ENCODE peak calls at places on chromosome 20, in ten cellular contexts. H is RWPE1; E is heart right ventricle; L is hepatocyte; I is psoas muscle; K is fibroblast of lung; S is pancreas; Y is thyroid gland; V is heart left ventricle; J is CD8-positive, alpha-beta memory T cell. W is an unnamed sample.

GRCh38 chr20:20665200-20665599 is 47.2 kb downstream of the RALGAPA2 start:
- DNase-seq in I (no peak), J (no peak), S (no peak), E (no peak), K (no peak), H (no peak), Y (no peak), V (no peak), L (no peak), W (no peak)

GRCh38 chr20:62043131-62043914 is 22.4 kb downstream of the TAF4 start:
- DNase-seq in S (no peak), H (no peak), V (no peak), K (peak; percentile 37), L (no peak), J (no peak), I (no peak), Y (no peak), E (peak; percentile 2), W (no peak)

GRCh38 chr20:20360464-20360863 is 7.4 kb upstream of the INSM1 start:
- DNase-seq in L (peak; percentile 82), I (no peak), J (no peak), S (peak; percentile 59), E (no peak), V (no peak), K (peak; percentile 71), Y (peak; percentile 40), H (peak; percentile 69), W (peak; percentile 16)

GRCh38 chr20:297925-298754 is 770 bp downstream of the ZCCHC3 start:
- DNase-seq in K (peak; percentile 74), S (peak; percentile 77), L (peak; percentile 64), I (peak; percentile 83), E (peak; percentile 70), Y (peak; percentile 87), H (peak; percentile 65), J (peak; percentile 32), V (peak; percentile 70), W (peak; percentile 56)

GRCh38 chr20:62702886-62703852 is 5.5 kb upstream of the NTSR1 start:
- DNase-seq in K (peak; percentile 86), H (peak; percentile 99), L (peak; percentile 43), S (no peak), Y (no peak), V (no peak), J (no peak), E (peak; percentile 4), I (no peak), W (no peak)

GRCh38 chr20:13455713-13456112 is 183.0 kb downstream of the TASP1 start:
- DNase-seq in E (no peak), J (no peak), Y (no peak), H (no peak), S (no peak), I (no peak), K (peak; percentile 33), L (no peak), V (no peak), W (no peak)

GRCh38 chr20:45337367-45338120 is 10.7 kb downstream of the SDC4 start:
- DNase-seq in Y (peak; percentile 87), I (peak; percentile 64), J (no peak), V (peak; percentile 53), L (peak; percentile 77), S (no peak), H (peak; percentile 89), E (peak; percentile 47), K (peak; percentile 81), W (no peak)

GRCh38 chr20:38751360-38751976 is 3.2 kb downstream of the ACTR5 start:
- DNase-seq in J (no peak), E (no peak), H (peak; percentile 80), I (no peak), L (peak; percentile 54), S (no peak), K (peak; percentile 59), Y (no peak), V (no peak), W (no peak)

GRCh38 chr20:25319241-25320034 is 71.2 kb downstream of the ABHD12 start:
- DNase-seq in E (no peak), I (no peak), L (no peak), K (no peak), V (no peak), H (no peak), S (no peak), J (no peak), Y (no peak), W (no peak)

GRCh38 chr20:57657537-57658446 is 37.6 kb upstream of the ZBP1 start:
- DNase-seq in K (no peak), V (peak; percentile 58), Y (peak; percentile 41), J (peak; percentile 18), E (peak; percentile 60), H (peak; percentile 97), S (peak; percentile 63), L (no peak), I (peak; percentile 83), W (no peak)

GRCh38 chr20:380763-381580 is 412 bp downstream of the TRIB3 start:
- DNase-seq in I (peak; percentile 63), L (peak; percentile 88), V (peak; percentile 43), E (peak; percentile 53), S (peak; percentile 80), K (peak; percentile 75), Y (peak; percentile 44), J (peak; percentile 38), H (peak; percentile 87), W (no peak)

GRCh38 chr20:62129731-62130531 is 7.7 kb downstream of the LSM14B start:
- DNase-seq in J (no peak), I (no peak), S (no peak), V (no peak), L (no peak), H (no peak), E (no peak), Y (no peak), K (no peak), W (no peak)

GRCh38 chr20:25222461-25223178 is 25.3 kb upstream of the PYGB start:
- DNase-seq in V (no peak), Y (no peak), E (no peak), J (no peak), K (no peak), I (no peak), S (no peak), L (no peak), H (no peak), W (no peak)

GRCh38 chr20:17856837-17857605 is 111.6 kb downstream of the SNX5 start:
- DNase-seq in H (no peak), J (no peak), V (no peak), K (no peak), E (no peak), Y (no peak), L (no peak), S (peak; percentile 15), I (no peak), W (no peak)
- H3K27ac ChIP-seq in H (no peak overlapping the region), J (no peak overlapping the region), V (no peak overlapping the region), K (no peak overlapping the region), E (no peak overlapping the region), Y (peak overlapping the region; percentile 43), L (peak overlapping the region; percentile 83), S (no peak overlapping the region), I (no peak overlapping the region), W (no peak overlapping the region)

DNA sequence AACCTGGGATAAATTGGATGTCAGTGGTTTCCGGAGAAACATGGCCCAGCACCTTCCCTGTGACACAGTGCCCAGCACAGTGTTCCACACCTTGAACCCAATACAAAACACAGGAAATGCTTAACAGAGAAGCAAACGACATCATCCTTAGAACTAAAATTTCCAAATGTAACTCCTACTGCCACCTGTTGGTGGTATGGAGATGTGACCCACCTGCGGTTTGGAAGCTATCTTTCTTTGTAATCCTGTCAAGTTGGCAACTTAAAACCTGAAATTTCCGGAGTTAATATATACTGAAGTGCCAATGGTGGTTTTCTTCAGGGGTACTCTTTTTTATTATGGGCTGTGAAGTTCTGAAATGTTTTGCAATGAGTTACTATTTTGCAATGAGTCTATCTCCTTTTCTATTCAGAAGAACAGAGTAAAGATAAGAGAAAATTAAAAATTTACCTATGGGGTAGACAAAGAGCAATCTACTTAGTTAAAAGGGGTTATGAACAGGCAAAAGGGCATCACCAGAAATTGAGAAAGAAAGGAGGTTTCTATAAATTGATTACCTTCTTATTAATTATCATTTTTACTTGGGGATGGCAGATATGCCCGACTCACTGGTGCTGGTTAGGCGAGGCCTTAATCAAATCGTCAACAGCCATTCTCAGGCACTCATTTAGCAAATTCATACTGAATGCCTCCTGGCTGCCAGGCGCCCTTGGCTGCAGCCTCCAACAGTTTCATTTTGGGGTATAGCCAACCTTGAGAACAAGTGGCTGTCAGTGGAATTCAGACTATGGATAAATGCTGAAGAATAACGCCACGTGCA is 658.6 kb downstream of the PTPRT start:
- DNase-seq in H (peak; percentile 21), E (no peak), K (no peak), Y (no peak), S (no peak), I (no peak), V (no peak), J (no peak), L (peak; percentile 54), W (no peak)
- H3K27ac ChIP-seq in H (no peak overlapping the region), E (no peak overlapping the region), K (no peak overlapping the region), Y (no peak overlapping the region), S (no peak overlapping the region), I (no peak overlapping the region), V (no peak overlapping the region), J (no peak overlapping the region), L (no peak overlapping the region), W (no peak overlapping the region)

DNA sequence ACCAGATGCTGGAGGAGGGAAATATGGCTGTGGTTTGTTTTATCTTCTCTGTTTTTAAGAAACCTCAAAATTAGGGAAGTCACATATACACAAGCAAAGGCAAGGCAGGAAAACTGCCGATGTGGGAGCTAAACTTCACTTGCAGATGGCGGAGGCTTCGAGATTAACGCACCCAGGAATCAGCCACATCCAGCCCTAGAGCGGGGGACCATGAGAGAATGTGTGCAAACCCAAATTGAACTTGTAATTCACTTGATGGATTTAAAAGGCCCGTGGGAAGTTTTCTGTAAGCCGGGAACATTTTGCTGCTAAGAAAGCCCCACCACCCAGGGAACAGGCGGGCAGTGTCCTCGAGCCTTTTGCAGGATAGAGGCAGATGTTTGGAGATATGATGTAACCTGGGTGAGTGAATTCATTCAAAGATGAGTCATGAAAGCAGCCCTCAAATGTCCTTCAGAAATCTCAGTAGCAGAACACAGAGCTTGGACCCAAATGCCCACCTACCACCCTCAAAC is 39.9 kb downstream of the PREX1 start:
- DNase-seq in E (no peak), V (no peak), Y (no peak), I (no peak), S (peak; percentile 21), L (no peak), K (peak; percentile 54), H (peak; percentile 55), J (no peak), W (no peak)
- H3K27ac ChIP-seq in E (no peak overlapping the region), V (no peak overlapping the region), Y (no peak overlapping the region), I (no peak overlapping the region), S (no peak overlapping the region), L (no peak overlapping the region), K (no peak overlapping the region), H (no peak overlapping the region), J (no peak overlapping the region), W (peak overlapping the region; percentile 24)

DNA sequence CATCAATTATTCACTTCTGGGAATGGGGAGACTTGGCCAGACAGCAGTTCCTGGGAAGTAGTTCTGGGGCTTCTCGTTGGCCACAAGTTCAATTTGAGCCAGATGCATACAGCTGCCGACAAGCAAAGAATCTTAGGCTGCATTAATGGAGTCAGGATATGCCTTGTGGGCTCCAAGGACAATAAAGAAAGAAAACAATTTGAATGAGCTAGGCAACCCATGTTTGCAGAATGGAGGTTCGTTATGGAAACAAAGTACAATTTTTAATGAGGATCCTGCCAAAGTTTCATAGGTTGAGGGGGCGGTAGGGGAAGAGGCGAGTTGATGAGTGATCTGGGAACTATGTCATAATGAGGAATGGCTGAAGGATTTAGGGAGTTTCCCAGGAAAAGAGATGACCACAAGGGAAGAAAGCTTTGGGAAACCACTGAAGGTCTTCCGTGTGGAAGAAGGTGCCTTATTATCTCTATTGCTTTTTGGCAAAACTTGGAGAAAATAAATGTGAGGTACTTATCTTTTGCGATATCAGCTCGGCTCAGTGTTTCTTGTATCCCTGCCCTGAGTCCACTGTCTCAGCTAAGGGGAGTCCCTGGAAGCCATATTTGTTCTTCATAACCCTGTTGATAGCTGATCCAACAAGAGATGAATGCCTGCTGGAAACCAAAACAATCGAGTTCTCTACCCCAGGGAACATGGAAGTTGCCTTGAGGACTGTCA is 181.0 kb upstream of the ZNF217 start:
- DNase-seq in H (peak; percentile 98), E (no peak), I (no peak), J (no peak), L (no peak), K (peak; percentile 62), Y (no peak), V (peak; percentile 28), S (no peak), W (no peak)
- H3K27ac ChIP-seq in H (peak overlapping the region; percentile 83), E (no peak overlapping the region), I (peak overlapping the region; percentile 41), J (no peak overlapping the region), L (peak overlapping the region; percentile 14), K (peak overlapping the region; percentile 93), Y (peak overlapping the region; percentile 59), V (peak overlapping the region; percentile 14), S (no peak overlapping the region), W (no peak overlapping the region)

W was measured in substantia nigra.